ENCODE peak calls at places on chromosomes 7 and 10, in five cellular contexts. Q, J, N, E and A are unnamed samples.
A peak's percentile ranks its signal among the peaks of the same experiment; 100 is the strongest.

GRCh38 chr10:89360153-89360552 is 17.7 kb upstream of the IFIT1B start:
- DNase-seq in N (no peak), J (no peak), Q (no peak), E (no peak), A (no peak)

GRCh38 chr7:8436965-8437364 is 3.6 kb downstream of the NXPH1 start:
- DNase-seq in N (peak; percentile 33), E (peak; percentile 72), J (no peak), Q (no peak), A (peak; percentile 28)

GRCh38 chr10:127338391-127339108 is 142.2 kb upstream of the INSYN2A start:
- DNase-seq in Q (no peak), N (no peak), E (no peak), J (peak; percentile 37), A (no peak)

GRCh38 chr7:17371656-17372524 is 73.4 kb downstream of the AHR start:
- DNase-seq in J (peak; percentile 97), E (no peak), N (no peak), Q (no peak), A (no peak)

GRCh38 chr10:103759100-103759781 is 96.1 kb downstream of the SH3PXD2A start:
- DNase-seq in J (peak; percentile 87), E (peak; percentile 72), Q (no peak), N (no peak), A (no peak)

GRCh38 chr7:17781491-17782215 is 158.6 kb downstream of the SNX13 start:
- DNase-seq in N (peak; percentile 90), Q (no peak), E (no peak), J (peak; percentile 33), A (no peak)

GRCh38 chr10:51832652-51833383 is 133.4 kb upstream of the CSTF2T start:
- DNase-seq in E (peak; percentile 55), Q (no peak), J (peak; percentile 45), N (no peak), A (no peak)

GRCh38 chr10:83553366-83553765 is 585.9 kb upstream of the GHITM start:
- DNase-seq in N (no peak), E (no peak), Q (no peak), J (peak; percentile 50), A (no peak)

GRCh38 chr7:2649139-2649838 is 17.5 kb downstream of the TTYH3 start:
- DNase-seq in Q (no peak), N (no peak), J (no peak), E (no peak), A (no peak)

GRCh38 chr7:24290004-24290641 is 6.1 kb downstream of the NPY start:
- DNase-seq in Q (peak; percentile 24), E (peak; percentile 76), N (peak; percentile 66), J (peak; percentile 49), A (peak; percentile 45)

GRCh38 chr10:125411724-125412123 is 251.4 kb upstream of the CTBP2 start:
- DNase-seq in N (no peak), Q (no peak), E (no peak), J (peak; percentile 92), A (no peak)

GRCh38 chr7:30927040-30927439 is 15.4 kb downstream of the AQP1 start:
- DNase-seq in J (no peak), E (peak; percentile 6), Q (no peak), N (no peak), A (no peak)

GRCh38 chr10:47356708-47357107 is 8.5 kb downstream of the RBP3 start:
- DNase-seq in N (no peak), E (no peak), J (no peak), Q (no peak), A (no peak)

GRCh38 chr10:126063353-126063791 is 167.0 kb downstream of the FANK1 start:
- DNase-seq in J (peak; percentile 84), N (no peak), Q (no peak), E (no peak), A (no peak)

GRCh38 chr10:69818676-69819239 is 17.1 kb downstream of the COL13A1 start:
- DNase-seq in E (no peak), N (no peak), Q (no peak), J (peak; percentile 30), A (no peak)

GRCh38 chr10:79223346-79224048 is 123.8 kb upstream of the PPIF start:
- DNase-seq in Q (no peak), N (no peak), J (peak; percentile 66), E (no peak), A (no peak)

GRCh38 chr10:110820321-110820814 is 51.4 kb upstream of the PDCD4 start:
- DNase-seq in Q (no peak), E (no peak), J (peak; percentile 62), N (no peak), A (no peak)

GRCh38 chr7:101315336-101315735 is 6.3 kb downstream of the IFT22 start:
- DNase-seq in Q (no peak), E (peak; percentile 64), J (peak; percentile 52), N (peak; percentile 46), A (peak; percentile 55)

GRCh38 chr7:86999737-87000136 is 59.7 kb downstream of the ELAPOR2 start:
- DNase-seq in N (no peak), E (no peak), J (no peak), Q (no peak), A (no peak)

GRCh38 chr10:17144757-17145156 is 15.1 kb upstream of the CUBN start:
- DNase-seq in Q (no peak), E (peak; percentile 77), N (no peak), J (no peak), A (no peak)

GRCh38 chr10:71213127-71213616 is 802 bp downstream of the UNC5B start:
- DNase-seq in J (peak; percentile 81), E (peak; percentile 41), N (peak; percentile 28), Q (no peak), A (no peak)

GRCh38 chr10:75111906-75112703 is 649 bp downstream of the SAMD8 start:
- DNase-seq in E (peak; percentile 62), N (peak; percentile 17), J (peak; percentile 66), Q (peak; percentile 32), A (no peak)

GRCh38 chr7:149097088-149097487 is 6.6 kb upstream of the ZNF786 start:
- DNase-seq in J (peak; percentile 21), Q (no peak), N (no peak), E (no peak), A (no peak)

GRCh38 chr7:129676017-129676897 is 64.7 kb downstream of the NRF1 start:
- DNase-seq in Q (no peak), J (no peak), E (no peak), N (no peak), A (no peak)

GRCh38 chr7:154965014-154965413 is 37.9 kb downstream of the PAXIP1 start:
- DNase-seq in N (no peak), J (no peak), Q (no peak), E (no peak), A (no peak)

GRCh38 chr10:122515588-122516231 is 44.8 kb upstream of the DMBT1 start:
- DNase-seq in E (peak; percentile 80), J (no peak), N (peak; percentile 89), Q (no peak), A (peak; percentile 70)

GRCh38 chr10:72292223-72292691 is 18.5 kb downstream of the DDIT4 start:
- DNase-seq in E (peak; percentile 89), Q (no peak), N (no peak), J (no peak), A (no peak)

GRCh38 chr7:149544028-149544427 is 46.4 kb upstream of the ZNF746 start:
- DNase-seq in Q (no peak), E (no peak), N (no peak), J (no peak), A (no peak)

GRCh38 chr10:130748409-130749057 is 563.0 kb downstream of the TCERG1L start:
- DNase-seq in Q (no peak), J (no peak), E (no peak), N (no peak), A (no peak)

GRCh38 chr7:30157217-30157616 is 22.4 kb downstream of the MTURN start:
- DNase-seq in E (peak; percentile 32), J (no peak), Q (no peak), N (peak; percentile 96), A (peak; percentile 86)

GRCh38 chr7:108012499-108013430 is 9.8 kb upstream of the LAMB1 start:
- DNase-seq in Q (no peak), J (peak; percentile 57), N (no peak), E (no peak), A (no peak)

GRCh38 chr7:76060842-76061241 is 12.9 kb downstream of the MDH2 start:
- DNase-seq in E (no peak), N (no peak), Q (no peak), J (no peak), A (no peak)

GRCh38 chr10:354901-355617 is 219.8 kb downstream of the ZMYND11 start:
- DNase-seq in Q (no peak), J (no peak), N (no peak), E (no peak), A (no peak)

GRCh38 chr10:130360826-130361311 is 224.7 kb downstream of the GLRX3 start:
- DNase-seq in E (no peak), N (no peak), Q (no peak), J (no peak), A (no peak)

GRCh38 chr10:82319046-82319445 is 444.1 kb downstream of the NRG3 start:
- DNase-seq in E (no peak), Q (no peak), N (no peak), J (no peak), A (no peak)

GRCh38 chr10:29607576-29607975 is 27.2 kb downstream of the SVIL start:
- DNase-seq in J (no peak), E (no peak), Q (no peak), N (no peak), A (no peak)

GRCh38 chr10:5551531-5552375 is 27.0 kb downstream of the CALML3 start:
- DNase-seq in E (peak; percentile 87), J (peak; percentile 50), Q (no peak), N (no peak), A (no peak)

GRCh38 chr10:49028639-49029038 is 86.7 kb downstream of the VSTM4 start:
- DNase-seq in E (no peak), J (no peak), N (no peak), Q (no peak), A (no peak)

GRCh38 chr7:46152671-46153070 is 231.6 kb upstream of the IGFBP3 start:
- DNase-seq in Q (no peak), J (no peak), N (peak; percentile 11), E (no peak), A (no peak)

GRCh38 chr10:112361951-112362770 is 11.8 kb upstream of the ACSL5 start:
- DNase-seq in N (no peak), J (peak; percentile 75), E (no peak), Q (no peak), A (no peak)